ENCODE peak calls at places on chromosome 20, in five cellular contexts. S, H, V, Q and P are unnamed samples.
A peak's percentile ranks its signal among the peaks of the same experiment; 100 is the strongest.

GRCh38 chr20:53038328-53038727 is 66.2 kb downstream of the TSHZ2 start:
- DNase-seq in Q (no peak), V (no peak), H (no peak), S (no peak), P (no peak)

GRCh38 chr20:5996765-5997164 is 46.3 kb downstream of the MCM8 start:
- DNase-seq in H (peak; percentile 22), S (no peak), Q (no peak), V (no peak), P (no peak)

GRCh38 chr20:19407731-19408130 is 195.3 kb downstream of the SLC24A3 start:
- DNase-seq in H (no peak), Q (no peak), S (no peak), V (no peak), P (no peak)

GRCh38 chr20:33791959-33792597 is 19.1 kb upstream of the CHMP4B start:
- DNase-seq in Q (peak; percentile 54), S (peak; percentile 28), V (peak; percentile 75), H (peak; percentile 69), P (peak; percentile 67)

GRCh38 chr20:53028337-53029007 is 56.3 kb downstream of the TSHZ2 start:
- DNase-seq in H (no peak), Q (no peak), S (no peak), V (no peak), P (no peak)

GRCh38 chr20:8095648-8096572 is 36.2 kb upstream of the PLCB1 start:
- DNase-seq in H (no peak), V (no peak), Q (no peak), S (no peak), P (no peak)

GRCh38 chr20:23235173-23236027 is 115.2 kb upstream of the NXT1 start:
- DNase-seq in V (peak; percentile 88), Q (no peak), S (peak; percentile 52), H (peak; percentile 54), P (peak; percentile 79)

GRCh38 chr20:43800186-43800585 is 73.4 kb upstream of the GTSF1L start:
- DNase-seq in Q (no peak), H (no peak), V (no peak), S (no peak), P (no peak)

GRCh38 chr20:17822039-17822438 is 122.3 kb downstream of the BANF2 start:
- DNase-seq in S (no peak), V (no peak), Q (no peak), H (peak; percentile 75), P (no peak)

GRCh38 chr20:42749548-42749947 is 440.2 kb downstream of the PTPRT start:
- DNase-seq in V (peak; percentile 51), Q (no peak), H (no peak), S (no peak), P (no peak)

GRCh38 chr20:14829897-14830296 is 492.5 kb upstream of the FLRT3 start:
- DNase-seq in V (no peak), Q (no peak), S (no peak), H (no peak), P (no peak)

GRCh38 chr20:38997622-38998021 is 35.5 kb downstream of the DHX35 start:
- DNase-seq in Q (no peak), H (no peak), V (peak; percentile 79), S (no peak), P (no peak)

GRCh38 chr20:32062776-32063170 is 10.7 kb downstream of the HCK start:
- DNase-seq in Q (no peak), H (peak; percentile 34), V (peak; percentile 55), S (peak; percentile 38), P (peak; percentile 65)

GRCh38 chr20:14197097-14197496 is 140.3 kb downstream of the FLRT3 start:
- DNase-seq in V (no peak), Q (no peak), H (no peak), S (no peak), P (no peak)

GRCh38 chr20:23363257-23363649 is 1.3 kb downstream of the GZF1 start:
- DNase-seq in S (peak; percentile 72), H (no peak), Q (no peak), V (peak; percentile 79), P (peak; percentile 67)

GRCh38 chr20:56748476-56749377 is 119.6 kb downstream of the TFAP2C start:
- DNase-seq in S (no peak), V (no peak), Q (no peak), H (no peak), P (no peak)

GRCh38 chr20:58179432-58180099 is 48.9 kb downstream of the ANKRD60 start:
- DNase-seq in H (peak; percentile 59), V (peak; percentile 85), Q (peak; percentile 61), S (no peak), P (peak; percentile 56)

GRCh38 chr20:13286052-13286451 is 65.0 kb downstream of the ISM1 start:
- DNase-seq in Q (no peak), V (no peak), H (no peak), S (no peak), P (no peak)

GRCh38 chr20:6718660-6719059 is 48.8 kb upstream of the BMP2 start:
- DNase-seq in Q (peak; percentile 45), H (no peak), V (no peak), S (no peak), P (no peak)

GRCh38 chr20:8709627-8710026 is 359.3 kb upstream of the PLCB4 start:
- DNase-seq in H (no peak), Q (no peak), V (no peak), S (no peak), P (no peak)

GRCh38 chr20:1005452-1006027 is 3.4 kb upstream of the RSPO4 start:
- DNase-seq in H (peak; percentile 43), Q (no peak), V (peak; percentile 81), S (no peak), P (no peak)

GRCh38 chr20:58458342-58459057 is 56.7 kb downstream of the APCDD1L start:
- DNase-seq in Q (no peak), H (no peak), S (no peak), V (peak; percentile 75), P (no peak)

GRCh38 chr20:50931048-50931305 is 260 bp downstream of the ADNP start:
- DNase-seq in S (no peak), V (no peak), H (no peak), Q (no peak), P (no peak)

GRCh38 chr20:1389703-1390385 is 3.0 kb downstream of the FKBP1A start:
- DNase-seq in S (no peak), H (no peak), V (peak; percentile 39), Q (no peak), P (no peak)

GRCh38 chr20:22379472-22379871 is 204.9 kb downstream of the FOXA2 start:
- DNase-seq in H (no peak), Q (peak; percentile 82), S (no peak), V (no peak), P (no peak)

GRCh38 chr20:57137676-57138075 is 128.8 kb downstream of the BMP7 start:
- DNase-seq in V (no peak), H (no peak), S (no peak), Q (no peak), P (no peak)

GRCh38 chr20:56780266-56780665 is 151.2 kb downstream of the TFAP2C start:
- DNase-seq in S (no peak), Q (no peak), V (no peak), H (no peak), P (no peak)

GRCh38 chr20:19699132-19699971 is 58.7 kb upstream of the RIN2 start:
- DNase-seq in S (no peak), V (no peak), Q (peak; percentile 83), H (no peak), P (no peak)

GRCh38 chr20:7792131-7792869 is 148.0 kb downstream of the HAO1 start:
- DNase-seq in S (no peak), H (no peak), V (no peak), Q (no peak), P (no peak)

GRCh38 chr20:64030371-64031134 is 5.4 kb upstream of the C20orf204 start:
- DNase-seq in V (no peak), S (no peak), Q (no peak), H (peak; percentile 49), P (no peak)

GRCh38 chr20:50406610-50407136 is 103.5 kb upstream of the PTPN1 start:
- DNase-seq in H (no peak), V (no peak), Q (no peak), S (no peak), P (no peak)

DNA sequence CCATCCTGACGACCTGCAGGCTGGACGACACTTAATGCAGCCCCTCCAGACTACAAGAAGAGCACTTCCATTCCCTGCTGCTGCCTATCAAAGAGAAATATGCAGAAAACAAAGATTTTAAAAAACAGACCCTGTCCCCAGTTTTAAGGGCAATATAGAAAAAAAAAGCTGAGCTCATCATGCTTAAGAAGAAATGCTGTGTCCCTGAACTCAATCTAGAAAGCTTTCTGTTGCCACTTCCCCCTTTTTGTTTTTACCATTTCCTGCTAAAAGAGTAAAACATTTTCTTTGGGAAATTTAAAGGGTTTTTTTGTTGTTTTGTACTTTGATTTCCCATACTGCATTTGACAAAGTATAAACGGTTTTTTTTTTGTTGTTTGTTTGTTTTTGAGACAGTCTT is 35.4 kb downstream of the ABHD12 start:
- DNase-seq in Q (no peak), V (peak; percentile 52), S (no peak), H (no peak), P (no peak)
- H3K27ac ChIP-seq in Q (no peak overlapping the region), V (no peak overlapping the region), S (no peak overlapping the region), H (no peak overlapping the region), P (no peak overlapping the region)

GRCh38 chr20:21361266-21361665 is 36.1 kb downstream of the NKX2-4 start:
- DNase-seq in H (no peak), S (no peak), Q (no peak), V (no peak), P (no peak)
- H3K27ac ChIP-seq in H (no peak overlapping the region), S (no peak overlapping the region), Q (no peak overlapping the region), V (no peak overlapping the region), P (no peak overlapping the region)

GRCh38 chr20:37987602-37988290 is 45.5 kb downstream of the TTI1 start:
- DNase-seq in V (no peak), S (no peak), Q (no peak), H (no peak), P (no peak)
- H3K27ac ChIP-seq in V (no peak overlapping the region), S (peak overlapping the region; percentile 93), Q (peak overlapping the region; percentile 34), H (peak overlapping the region; percentile 22), P (peak overlapping the region; percentile 91)

GRCh38 chr20:45163071-45163803 is 11.5 kb upstream of the PI3 start:
- DNase-seq in H (peak; percentile 83), S (no peak), Q (no peak), V (no peak), P (no peak)
- H3K27ac ChIP-seq in H (peak overlapping the region; percentile 55), S (no peak overlapping the region), Q (no peak overlapping the region), V (no peak overlapping the region), P (no peak overlapping the region)

DNA sequence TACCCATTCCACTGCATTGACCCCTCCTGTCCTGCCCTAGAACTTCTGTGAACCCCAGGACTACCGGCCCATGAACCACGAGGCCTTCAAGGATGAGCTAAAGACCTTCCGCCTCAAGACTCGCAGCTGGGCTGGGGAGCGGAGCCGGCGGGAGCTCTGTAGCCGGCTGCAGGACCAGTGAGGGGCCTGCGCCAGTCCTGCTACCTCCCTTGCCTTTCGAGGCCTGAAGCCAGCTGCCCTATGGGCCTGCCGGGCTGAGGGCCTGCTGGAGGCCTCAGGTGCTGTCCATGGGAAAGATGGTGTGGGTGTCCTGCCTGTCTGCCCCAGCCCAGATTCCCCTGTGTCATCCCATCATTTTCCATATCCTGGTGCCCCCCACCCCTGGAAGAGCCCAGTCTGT is 8.7 kb downstream of the CDC25B start:
- DNase-seq in S (no peak), Q (no peak), V (no peak), H (no peak), P (peak; percentile 26)
- H3K27ac ChIP-seq in S (no peak overlapping the region), Q (peak overlapping the region; percentile 96), V (no peak overlapping the region), H (peak overlapping the region; percentile 96), P (peak overlapping the region; percentile 86)

GRCh38 chr20:62743777-62744317 is 35.2 kb downstream of the NTSR1 start:
- DNase-seq in H (peak; percentile 2), Q (no peak), S (no peak), V (no peak), P (no peak)
- H3K27ac ChIP-seq in H (peak overlapping the region; percentile 5), Q (no peak overlapping the region), S (no peak overlapping the region), V (no peak overlapping the region), P (no peak overlapping the region)